ENCODE peak calls at places on chromosomes 12 and 14, in seven cellular contexts. S is iPS DF 6.9; T is fibroblast of lung; D is iris pigment epithelial cell; P is naive thymus-derived CD8-positive, alpha-beta T cell; J is uterus; E is HCEC 1CT. I is an unnamed sample.

GRCh38 chr14:48323655-48324054 is 648.2 kb upstream of the MDGA2 start:
- DNase-seq in S (no peak), T (peak; percentile 1), D (no peak), P (no peak), J (no peak), E (no peak), I (no peak)

GRCh38 chr12:120215766-120216735 is 15.1 kb upstream of the RPLP0 start:
- DNase-seq in S (no peak), T (no peak), D (no peak), P (no peak), J (no peak), E (no peak), I (no peak)

GRCh38 chr14:30656190-30656632 is 34.1 kb downstream of the SCFD1 start:
- DNase-seq in S (peak; percentile 39), T (peak; percentile 41), D (peak; percentile 45), P (no peak), J (peak; percentile 20), E (peak; percentile 47), I (no peak)

GRCh38 chr14:33515899-33516298 is 435.0 kb downstream of the EGLN3 start:
- DNase-seq in S (no peak), T (no peak), D (no peak), P (no peak), J (no peak), E (no peak), I (no peak)

GRCh38 chr12:62933220-62933870 is 1.6 kb downstream of the PPM1H start:
- DNase-seq in S (no peak), T (no peak), D (no peak), P (no peak), J (no peak), E (no peak), I (no peak)

GRCh38 chr14:54225457-54225856 is 171.3 kb upstream of the CDKN3 start:
- DNase-seq in S (no peak), T (no peak), D (no peak), P (no peak), J (no peak), E (no peak), I (no peak)

GRCh38 chr12:118136559-118137003 is 657 bp downstream of the PEBP1 start:
- DNase-seq in S (no peak), T (peak; percentile 38), D (peak; percentile 48), P (no peak), J (peak; percentile 44), E (peak; percentile 25), I (no peak)

GRCh38 chr12:129614221-129614885 is 289.5 kb downstream of the TMEM132D start:
- DNase-seq in S (no peak), T (no peak), D (peak; percentile 76), P (no peak), J (no peak), E (no peak), I (no peak)

GRCh38 chr14:61609143-61609851 is 86.0 kb upstream of the HIF1A start:
- DNase-seq in S (peak; percentile 57), T (peak; percentile 64), D (peak; percentile 73), P (no peak), J (peak; percentile 29), E (peak; percentile 77), I (no peak)

GRCh38 chr14:20781805-20782204 is 737 bp downstream of the RNASE6 start:
- DNase-seq in S (no peak), T (no peak), D (no peak), P (no peak), J (no peak), E (no peak), I (no peak)

GRCh38 chr14:103742499-103743255 is 27.1 kb downstream of the ZFYVE21 start:
- DNase-seq in S (no peak), T (no peak), D (no peak), P (no peak), J (no peak), E (no peak), I (no peak)

GRCh38 chr12:4280351-4281163 is 7.0 kb downstream of the CCND2 start:
- DNase-seq in S (no peak), T (peak; percentile 47), D (no peak), P (no peak), J (peak; percentile 55), E (no peak), I (no peak)

GRCh38 chr12:1918081-1918874 is at the start of gene CACNA2D4:
- DNase-seq in S (no peak), T (no peak), D (peak; percentile 11), P (no peak), J (no peak), E (no peak), I (no peak)

GRCh38 chr12:53102883-53103807 is at the start of gene SOAT2:
- DNase-seq in S (no peak), T (no peak), D (no peak), P (peak; percentile 66), J (no peak), E (no peak), I (no peak)

GRCh38 chr14:79986251-79986650 is 225.1 kb downstream of the DIO2 start:
- DNase-seq in S (no peak), T (no peak), D (peak; percentile 28), P (no peak), J (no peak), E (no peak), I (no peak)

GRCh38 chr12:120041386-120042231 is 52.6 kb downstream of the BICDL1 start:
- DNase-seq in S (no peak), T (no peak), D (no peak), P (peak; percentile 41), J (no peak), E (no peak), I (no peak)

GRCh38 chr12:94070520-94070919 is 77.9 kb upstream of the PLXNC1 start:
- DNase-seq in S (no peak), T (no peak), D (no peak), P (no peak), J (no peak), E (no peak), I (no peak)

GRCh38 chr12:34244608-34245007 is 222.3 kb downstream of the ALG10 start:
- DNase-seq in S (no peak), T (no peak), D (peak; percentile 1), P (no peak), J (no peak), E (no peak), I (no peak)

I was measured in effector CD8-positive, alpha-beta T cell.